ENCODE peak calls at places on chromosomes 13 and 19, in four cellular contexts. One of them, this sample, is unnamed.

GRCh38 chr13:104571161-104571889 is 1505.1 kb upstream of the SLC10A2 start:
- DNase-seq in NCI-H1930: peak; percentile 47
- DNase-seq in NCI-H345: peak; percentile 77
- DNase-seq in activated CD8-positive, alpha-beta memory T cell treated with anti-CD3 and anti-CD28 coated beads, Interleukin-2, amount 50 U/mL, for 48 hours: no peak
- DNase-seq in this sample: no peak

GRCh38 chr19:18865973-18866799 is 29.8 kb downstream of the CERS1 start:
- DNase-seq in NCI-H1930: peak; percentile 25
- DNase-seq in NCI-H345: no peak
- DNase-seq in activated CD8-positive, alpha-beta memory T cell treated with anti-CD3 and anti-CD28 coated beads, Interleukin-2, amount 50 U/mL, for 48 hours: peak; percentile 89
- DNase-seq in this sample: no peak

GRCh38 chr19:2034729-2035589 is 16.1 kb downstream of the MKNK2 start:
- DNase-seq in NCI-H1930: no peak
- DNase-seq in NCI-H345: no peak
- DNase-seq in activated CD8-positive, alpha-beta memory T cell treated with anti-CD3 and anti-CD28 coated beads, Interleukin-2, amount 50 U/mL, for 48 hours: peak; percentile 91
- DNase-seq in this sample: no peak

GRCh38 chr19:13169769-13170168 is 19.6 kb downstream of the IER2 start:
- DNase-seq in NCI-H1930: no peak
- DNase-seq in NCI-H345: no peak
- DNase-seq in activated CD8-positive, alpha-beta memory T cell treated with anti-CD3 and anti-CD28 coated beads, Interleukin-2, amount 50 U/mL, for 48 hours: no peak
- DNase-seq in this sample: no peak

GRCh38 chr13:46607768-46608553 is 55.0 kb downstream of the LRCH1 start:
- DNase-seq in NCI-H1930: no peak
- DNase-seq in NCI-H345: no peak
- DNase-seq in activated CD8-positive, alpha-beta memory T cell treated with anti-CD3 and anti-CD28 coated beads, Interleukin-2, amount 50 U/mL, for 48 hours: no peak
- DNase-seq in this sample: no peak

GRCh38 chr19:42178791-42179500 is 38.5 kb downstream of the DEDD2 start:
- DNase-seq in NCI-H1930: no peak
- DNase-seq in NCI-H345: no peak
- DNase-seq in activated CD8-positive, alpha-beta memory T cell treated with anti-CD3 and anti-CD28 coated beads, Interleukin-2, amount 50 U/mL, for 48 hours: no peak
- DNase-seq in this sample: no peak

GRCh38 chr13:26485288-26485687 is 72.2 kb upstream of the WASF3 start:
- DNase-seq in NCI-H1930: no peak
- DNase-seq in NCI-H345: no peak
- DNase-seq in activated CD8-positive, alpha-beta memory T cell treated with anti-CD3 and anti-CD28 coated beads, Interleukin-2, amount 50 U/mL, for 48 hours: no peak
- DNase-seq in this sample: no peak

GRCh38 chr13:94369862-94370491 is 109.5 kb downstream of the DCT start:
- DNase-seq in NCI-H1930: no peak
- DNase-seq in NCI-H345: no peak
- DNase-seq in activated CD8-positive, alpha-beta memory T cell treated with anti-CD3 and anti-CD28 coated beads, Interleukin-2, amount 50 U/mL, for 48 hours: no peak
- DNase-seq in this sample: no peak

GRCh38 chr19:15138427-15138826 is 31.2 kb downstream of the SYDE1 start:
- DNase-seq in NCI-H1930: no peak
- DNase-seq in NCI-H345: no peak
- DNase-seq in activated CD8-positive, alpha-beta memory T cell treated with anti-CD3 and anti-CD28 coated beads, Interleukin-2, amount 50 U/mL, for 48 hours: no peak
- DNase-seq in this sample: no peak

GRCh38 chr13:84672616-84673015 is 790.3 kb upstream of the SLITRK1 start:
- DNase-seq in NCI-H1930: no peak
- DNase-seq in NCI-H345: no peak
- DNase-seq in activated CD8-positive, alpha-beta memory T cell treated with anti-CD3 and anti-CD28 coated beads, Interleukin-2, amount 50 U/mL, for 48 hours: no peak
- DNase-seq in this sample: no peak

GRCh38 chr19:7953060-7953459 is 9.6 kb upstream of the TIMM44 start:
- DNase-seq in NCI-H1930: no peak
- DNase-seq in NCI-H345: no peak
- DNase-seq in activated CD8-positive, alpha-beta memory T cell treated with anti-CD3 and anti-CD28 coated beads, Interleukin-2, amount 50 U/mL, for 48 hours: no peak
- DNase-seq in this sample: no peak

GRCh38 chr13:59744747-59745394 is 418.9 kb downstream of the DIAPH3 start:
- DNase-seq in NCI-H1930: no peak
- DNase-seq in NCI-H345: no peak
- DNase-seq in activated CD8-positive, alpha-beta memory T cell treated with anti-CD3 and anti-CD28 coated beads, Interleukin-2, amount 50 U/mL, for 48 hours: no peak
- DNase-seq in this sample: no peak

GRCh38 chr13:97434417-97435296 is 688 bp downstream of the RAP2A start:
- DNase-seq in NCI-H1930: no peak
- DNase-seq in NCI-H345: peak; percentile 35
- DNase-seq in activated CD8-positive, alpha-beta memory T cell treated with anti-CD3 and anti-CD28 coated beads, Interleukin-2, amount 50 U/mL, for 48 hours: peak; percentile 67
- DNase-seq in this sample: no peak

GRCh38 chr13:21399741-21400140 is 59.4 kb downstream of the ZDHHC20 start:
- DNase-seq in NCI-H1930: no peak
- DNase-seq in NCI-H345: no peak
- DNase-seq in activated CD8-positive, alpha-beta memory T cell treated with anti-CD3 and anti-CD28 coated beads, Interleukin-2, amount 50 U/mL, for 48 hours: no peak
- DNase-seq in this sample: no peak

GRCh38 chr19:48195106-48195830 is 24.8 kb downstream of the ZSWIM9 start:
- DNase-seq in NCI-H1930: no peak
- DNase-seq in NCI-H345: no peak
- DNase-seq in activated CD8-positive, alpha-beta memory T cell treated with anti-CD3 and anti-CD28 coated beads, Interleukin-2, amount 50 U/mL, for 48 hours: no peak
- DNase-seq in this sample: no peak

GRCh38 chr13:21465710-21466160 is 6.6 kb upstream of the ZDHHC20 start:
- DNase-seq in NCI-H1930: no peak
- DNase-seq in NCI-H345: peak; percentile 22
- DNase-seq in activated CD8-positive, alpha-beta memory T cell treated with anti-CD3 and anti-CD28 coated beads, Interleukin-2, amount 50 U/mL, for 48 hours: no peak
- DNase-seq in this sample: no peak

GRCh38 chr13:32581177-32581786 is 5.0 kb upstream of the PDS5B start:
- DNase-seq in NCI-H1930: no peak
- DNase-seq in NCI-H345: peak; percentile 1
- DNase-seq in activated CD8-positive, alpha-beta memory T cell treated with anti-CD3 and anti-CD28 coated beads, Interleukin-2, amount 50 U/mL, for 48 hours: no peak
- DNase-seq in this sample: no peak

GRCh38 chr19:518292-519231 is 11.3 kb downstream of the TPGS1 start:
- DNase-seq in NCI-H1930: no peak
- DNase-seq in NCI-H345: no peak
- DNase-seq in activated CD8-positive, alpha-beta memory T cell treated with anti-CD3 and anti-CD28 coated beads, Interleukin-2, amount 50 U/mL, for 48 hours: no peak
- DNase-seq in this sample: no peak

GRCh38 chr19:4547303-4548237 is 7.7 kb upstream of the LRG1 start:
- DNase-seq in NCI-H1930: no peak
- DNase-seq in NCI-H345: no peak
- DNase-seq in activated CD8-positive, alpha-beta memory T cell treated with anti-CD3 and anti-CD28 coated beads, Interleukin-2, amount 50 U/mL, for 48 hours: no peak
- DNase-seq in this sample: no peak

GRCh38 chr13:20773194-20774080 is at the start of gene EEF1AKMT1:
- DNase-seq in NCI-H1930: peak; percentile 94
- DNase-seq in NCI-H345: peak; percentile 89
- DNase-seq in activated CD8-positive, alpha-beta memory T cell treated with anti-CD3 and anti-CD28 coated beads, Interleukin-2, amount 50 U/mL, for 48 hours: peak; percentile 99
- DNase-seq in this sample: peak; percentile 72

GRCh38 chr13:35744144-35744543 is 267.7 kb upstream of the MAB21L1 start:
- DNase-seq in NCI-H1930: no peak
- DNase-seq in NCI-H345: no peak
- DNase-seq in activated CD8-positive, alpha-beta memory T cell treated with anti-CD3 and anti-CD28 coated beads, Interleukin-2, amount 50 U/mL, for 48 hours: no peak
- DNase-seq in this sample: no peak

GRCh38 chr19:452829-453228 is 8.0 kb downstream of the SHC2 start:
- DNase-seq in NCI-H1930: no peak
- DNase-seq in NCI-H345: no peak
- DNase-seq in activated CD8-positive, alpha-beta memory T cell treated with anti-CD3 and anti-CD28 coated beads, Interleukin-2, amount 50 U/mL, for 48 hours: no peak
- DNase-seq in this sample: no peak

GRCh38 chr19:47036233-47036651 is 12.2 kb downstream of the TMEM160 start:
- DNase-seq in NCI-H1930: no peak
- DNase-seq in NCI-H345: peak; percentile 34
- DNase-seq in activated CD8-positive, alpha-beta memory T cell treated with anti-CD3 and anti-CD28 coated beads, Interleukin-2, amount 50 U/mL, for 48 hours: no peak
- DNase-seq in this sample: no peak

GRCh38 chr13:35995136-35995535 is 136.0 kb downstream of the DCLK1 start:
- DNase-seq in NCI-H1930: peak; percentile 87
- DNase-seq in NCI-H345: no peak
- DNase-seq in activated CD8-positive, alpha-beta memory T cell treated with anti-CD3 and anti-CD28 coated beads, Interleukin-2, amount 50 U/mL, for 48 hours: no peak
- DNase-seq in this sample: no peak

GRCh38 chr19:20102097-20102496 is 24.3 kb downstream of the ZNF90 start:
- DNase-seq in NCI-H1930: no peak
- DNase-seq in NCI-H345: no peak
- DNase-seq in activated CD8-positive, alpha-beta memory T cell treated with anti-CD3 and anti-CD28 coated beads, Interleukin-2, amount 50 U/mL, for 48 hours: no peak
- DNase-seq in this sample: no peak

GRCh38 chr19:3389876-3390361 is 23.5 kb downstream of the NFIC start:
- DNase-seq in NCI-H1930: no peak
- DNase-seq in NCI-H345: peak; percentile 73
- DNase-seq in activated CD8-positive, alpha-beta memory T cell treated with anti-CD3 and anti-CD28 coated beads, Interleukin-2, amount 50 U/mL, for 48 hours: no peak
- DNase-seq in this sample: peak; percentile 26

GRCh38 chr13:98385591-98385990 is 191.3 kb downstream of the STK24 start:
- DNase-seq in NCI-H1930: no peak
- DNase-seq in NCI-H345: no peak
- DNase-seq in activated CD8-positive, alpha-beta memory T cell treated with anti-CD3 and anti-CD28 coated beads, Interleukin-2, amount 50 U/mL, for 48 hours: no peak
- DNase-seq in this sample: no peak

GRCh38 chr13:48156466-48156865 is 61.6 kb upstream of the MED4 start:
- DNase-seq in NCI-H1930: no peak
- DNase-seq in NCI-H345: no peak
- DNase-seq in activated CD8-positive, alpha-beta memory T cell treated with anti-CD3 and anti-CD28 coated beads, Interleukin-2, amount 50 U/mL, for 48 hours: peak; percentile 74
- DNase-seq in this sample: no peak

GRCh38 chr19:45136507-45137178 is 24.1 kb downstream of the NKPD1 start:
- DNase-seq in NCI-H1930: no peak
- DNase-seq in NCI-H345: no peak
- DNase-seq in activated CD8-positive, alpha-beta memory T cell treated with anti-CD3 and anti-CD28 coated beads, Interleukin-2, amount 50 U/mL, for 48 hours: no peak
- DNase-seq in this sample: no peak

GRCh38 chr13:45092668-45093067 is 27.6 kb upstream of the GTF2F2 start:
- DNase-seq in NCI-H1930: no peak
- DNase-seq in NCI-H345: no peak
- DNase-seq in activated CD8-positive, alpha-beta memory T cell treated with anti-CD3 and anti-CD28 coated beads, Interleukin-2, amount 50 U/mL, for 48 hours: no peak
- DNase-seq in this sample: no peak

GRCh38 chr13:47932953-47933687 is 68.0 kb downstream of the SUCLA2 start:
- DNase-seq in NCI-H1930: peak; percentile 33
- DNase-seq in NCI-H345: peak; percentile 23
- DNase-seq in activated CD8-positive, alpha-beta memory T cell treated with anti-CD3 and anti-CD28 coated beads, Interleukin-2, amount 50 U/mL, for 48 hours: no peak
- DNase-seq in this sample: no peak

GRCh38 chr19:3401004-3401768 is 34.8 kb downstream of the NFIC start:
- DNase-seq in NCI-H1930: no peak
- DNase-seq in NCI-H345: no peak
- DNase-seq in activated CD8-positive, alpha-beta memory T cell treated with anti-CD3 and anti-CD28 coated beads, Interleukin-2, amount 50 U/mL, for 48 hours: no peak
- DNase-seq in this sample: no peak

GRCh38 chr19:49931293-49932040 is 2.2 kb upstream of the NUP62 start:
- DNase-seq in NCI-H1930: no peak
- DNase-seq in NCI-H345: no peak
- DNase-seq in activated CD8-positive, alpha-beta memory T cell treated with anti-CD3 and anti-CD28 coated beads, Interleukin-2, amount 50 U/mL, for 48 hours: no peak
- DNase-seq in this sample: no peak

GRCh38 chr13:50401721-50402510 is 386.7 kb downstream of the KCNRG start:
- DNase-seq in NCI-H1930: no peak
- DNase-seq in NCI-H345: no peak
- DNase-seq in activated CD8-positive, alpha-beta memory T cell treated with anti-CD3 and anti-CD28 coated beads, Interleukin-2, amount 50 U/mL, for 48 hours: no peak
- DNase-seq in this sample: no peak

GRCh38 chr19:58117841-58118575 is 20.0 kb upstream of the ZSCAN18 start:
- DNase-seq in NCI-H1930: peak; percentile 82
- DNase-seq in NCI-H345: no peak
- DNase-seq in activated CD8-positive, alpha-beta memory T cell treated with anti-CD3 and anti-CD28 coated beads, Interleukin-2, amount 50 U/mL, for 48 hours: no peak
- DNase-seq in this sample: no peak

GRCh38 chr13:99741979-99742378 is 229.6 kb downstream of the ZIC5 start:
- DNase-seq in NCI-H1930: peak; percentile 33
- DNase-seq in NCI-H345: no peak
- DNase-seq in activated CD8-positive, alpha-beta memory T cell treated with anti-CD3 and anti-CD28 coated beads, Interleukin-2, amount 50 U/mL, for 48 hours: no peak
- DNase-seq in this sample: no peak

GRCh38 chr13:42660367-42660965 is 86.5 kb downstream of the TNFSF11 start:
- DNase-seq in NCI-H1930: no peak
- DNase-seq in NCI-H345: no peak
- DNase-seq in activated CD8-positive, alpha-beta memory T cell treated with anti-CD3 and anti-CD28 coated beads, Interleukin-2, amount 50 U/mL, for 48 hours: no peak
- DNase-seq in this sample: no peak

GRCh38 chr19:524062-524674 is 7.4 kb upstream of the CDC34 start:
- DNase-seq in NCI-H1930: peak; percentile 39
- DNase-seq in NCI-H345: peak; percentile 55
- DNase-seq in activated CD8-positive, alpha-beta memory T cell treated with anti-CD3 and anti-CD28 coated beads, Interleukin-2, amount 50 U/mL, for 48 hours: no peak
- DNase-seq in this sample: no peak

GRCh38 chr13:94825507-94825906 is 113.2 kb upstream of the SOX21 start:
- DNase-seq in NCI-H1930: no peak
- DNase-seq in NCI-H345: peak; percentile 93
- DNase-seq in activated CD8-positive, alpha-beta memory T cell treated with anti-CD3 and anti-CD28 coated beads, Interleukin-2, amount 50 U/mL, for 48 hours: no peak
- DNase-seq in this sample: no peak